ENCODE peak calls at places on chromosome 12, in ten cellular contexts. Y is GDM1, M is fibroblast of the aortic adventitia, S is left ventricle myocardium inferior, C is AG20443, P is NCI-H1092, T is KG1, W is K562, D is ACHN, B is mesothelial cell of epicardium. L is an unnamed sample.

GRCh38 chr12:10154145-10154496 is 17.8 kb downstream of the OLR1 start:
- DNase-seq in Y (no peak), M (no peak), S (no peak), C (no peak), P (no peak), T (no peak), W (no peak), D (no peak), B (no peak), L (no peak)

GRCh38 chr12:116687888-116688287 is 50.0 kb downstream of the SPRING1 start:
- DNase-seq in Y (peak; percentile 39), M (no peak), S (peak; percentile 46), C (no peak), P (no peak), T (no peak), W (peak; percentile 59), D (peak; percentile 47), B (no peak), L (no peak)

GRCh38 chr12:57813971-57814771 is 4.4 kb downstream of the AVIL start:
- DNase-seq in Y (no peak), M (peak; percentile 70), S (no peak), C (no peak), P (no peak), T (no peak), W (no peak), D (no peak), B (no peak), L (no peak)

GRCh38 chr12:130335517-130336392 is 1.9 kb upstream of the PIWIL1 start:
- DNase-seq in Y (no peak), M (peak; percentile 58), S (no peak), C (peak; percentile 60), P (peak; percentile 32), T (peak; percentile 23), W (peak; percentile 42), D (peak; percentile 76), B (no peak), L (peak; percentile 3)

GRCh38 chr12:104494137-104494815 is 37.5 kb downstream of the CHST11 start:
- DNase-seq in Y (no peak), M (peak; percentile 79), S (no peak), C (peak; percentile 35), P (no peak), T (no peak), W (peak; percentile 50), D (no peak), B (no peak), L (no peak)

GRCh38 chr12:69008510-69008909 is 75.5 kb upstream of the CPM start:
- DNase-seq in Y (no peak), M (no peak), S (no peak), C (no peak), P (no peak), T (no peak), W (no peak), D (no peak), B (no peak), L (no peak)

GRCh38 chr12:72966684-72967083 is 694.5 kb downstream of the TRHDE start:
- DNase-seq in Y (no peak), M (no peak), S (no peak), C (no peak), P (no peak), T (no peak), W (no peak), D (no peak), B (no peak), L (no peak)

GRCh38 chr12:89160716-89161123 is 191.6 kb downstream of the DUSP6 start:
- DNase-seq in Y (no peak), M (peak; percentile 85), S (peak; percentile 67), C (peak; percentile 63), P (no peak), T (no peak), W (no peak), D (no peak), B (no peak), L (peak; percentile 64)

GRCh38 chr12:18224745-18225144 is 36.6 kb upstream of the PIK3C2G start:
- DNase-seq in Y (no peak), M (peak; percentile 76), S (no peak), C (peak; percentile 27), P (peak; percentile 7), T (no peak), W (no peak), D (peak; percentile 81), B (no peak), L (peak; percentile 14)

GRCh38 chr12:108854055-108854452 is 3.3 kb downstream of the SSH1 start:
- DNase-seq in Y (no peak), M (peak; percentile 99), S (no peak), C (peak; percentile 62), P (no peak), T (no peak), W (no peak), D (peak; percentile 79), B (no peak), L (peak; percentile 88)

GRCh38 chr12:75889214-75889613 is 142.4 kb downstream of the PHLDA1 start:
- DNase-seq in Y (no peak), M (no peak), S (no peak), C (no peak), P (no peak), T (no peak), W (no peak), D (no peak), B (no peak), L (no peak)

GRCh38 chr12:27805238-27805637 is 25.2 kb upstream of the MANSC4 start:
- DNase-seq in Y (no peak), M (no peak), S (no peak), C (no peak), P (no peak), T (no peak), W (no peak), D (no peak), B (no peak), L (no peak)

GRCh38 chr12:117695956-117696355 is 272.8 kb downstream of the KSR2 start:
- DNase-seq in Y (no peak), M (no peak), S (no peak), C (no peak), P (no peak), T (no peak), W (no peak), D (no peak), B (no peak), L (no peak)

GRCh38 chr12:120137833-120138232 is 21.3 kb upstream of the RAB35 start:
- DNase-seq in Y (no peak), M (no peak), S (no peak), C (no peak), P (no peak), T (no peak), W (no peak), D (no peak), B (no peak), L (no peak)

GRCh38 chr12:127650626-127651025 is 616.3 kb upstream of the TMEM132C start:
- DNase-seq in Y (no peak), M (no peak), S (no peak), C (no peak), P (no peak), T (no peak), W (no peak), D (no peak), B (no peak), L (peak; percentile 56)